ENCODE peak calls at places on chromosomes 13 and 19, in six cellular contexts. Q, L, T, J, V and O are unnamed samples.
A peak's percentile ranks its signal among the peaks of the same experiment; 100 is the strongest.

GRCh38 chr13:23752111-23753001 is 136.8 kb downstream of the MIPEP start:
- DNase-seq in L (peak; percentile 56), T (no peak), Q (no peak), J (no peak), V (no peak), O (no peak)

GRCh38 chr19:5207806-5208205 is 132.8 kb downstream of the PTPRS start:
- DNase-seq in Q (no peak), L (no peak), J (no peak), T (no peak), V (no peak), O (no peak)

GRCh38 chr19:49746206-49746958 is 16.7 kb downstream of the TSKS start:
- DNase-seq in J (peak; percentile 78), V (peak; percentile 81), Q (peak; percentile 58), T (peak; percentile 51), L (no peak), O (peak; percentile 74)

GRCh38 chr13:22009500-22009899 is 338.6 kb downstream of the FGF9 start:
- DNase-seq in L (no peak), T (peak; percentile 16), V (no peak), Q (peak; percentile 41), J (no peak), O (no peak)

GRCh38 chr13:44465318-44465717 is 91.7 kb downstream of the SERP2 start:
- DNase-seq in T (no peak), V (no peak), Q (no peak), L (peak; percentile 55), J (no peak), O (no peak)

GRCh38 chr19:35753634-35754364 is 3.0 kb downstream of the HSPB6 start:
- DNase-seq in T (no peak), J (peak; percentile 72), V (no peak), L (no peak), Q (no peak), O (no peak)

GRCh38 chr13:92589955-92590354 is 636.7 kb upstream of the GPC6 start:
- DNase-seq in J (no peak), T (no peak), L (no peak), V (no peak), Q (no peak), O (no peak)

GRCh38 chr13:23140492-23140891 is 40.3 kb upstream of the SGCG start:
- DNase-seq in T (no peak), J (no peak), Q (no peak), L (peak; percentile 24), V (no peak), O (no peak)

GRCh38 chr13:73939071-73939380 is 195.2 kb downstream of the KLF12 start:
- DNase-seq in J (no peak), V (no peak), T (no peak), L (no peak), Q (no peak), O (no peak)

GRCh38 chr13:42478531-42479156 is 95.3 kb upstream of the TNFSF11 start:
- DNase-seq in Q (no peak), J (no peak), V (no peak), T (no peak), L (peak; percentile 7), O (no peak)

GRCh38 chr13:32791545-32792172 is 205.4 kb downstream of the PDS5B start:
- DNase-seq in L (peak; percentile 35), Q (no peak), T (no peak), V (no peak), J (no peak), O (no peak)

GRCh38 chr19:49896863-49897621 is at the start of gene IL4I1:
- DNase-seq in J (no peak), V (no peak), Q (peak; percentile 63), T (peak; percentile 51), L (peak; percentile 42), O (no peak)

GRCh38 chr13:96781141-96781540 is 213.1 kb downstream of the OXGR1 start:
- DNase-seq in Q (peak; percentile 30), L (no peak), V (no peak), T (no peak), J (no peak), O (no peak)

GRCh38 chr13:41970918-41971317 is 10.0 kb upstream of the VWA8 start:
- DNase-seq in T (no peak), L (no peak), Q (no peak), J (no peak), V (no peak), O (no peak)

GRCh38 chr19:11538232-11539036 is at the start of gene CNN1:
- DNase-seq in J (peak; percentile 98), Q (peak; percentile 78), T (peak; percentile 27), V (no peak), L (peak; percentile 90), O (peak; percentile 93)

GRCh38 chr19:57583521-57584416 is at the start of gene ZIK1:
- DNase-seq in Q (peak; percentile 96), J (peak; percentile 95), V (peak; percentile 93), T (peak; percentile 88), L (peak; percentile 92), O (peak; percentile 89)

GRCh38 chr13:21684576-21684975 is 13.7 kb downstream of the FGF9 start:
- DNase-seq in L (peak; percentile 51), T (no peak), V (no peak), Q (no peak), J (no peak), O (no peak)

GRCh38 chr13:78317030-78317429 is 286.3 kb downstream of the POU4F1 start:
- DNase-seq in J (no peak), L (no peak), V (no peak), Q (no peak), T (no peak), O (no peak)

GRCh38 chr13:34310539-34310938 is 492.6 kb downstream of the RFC3 start:
- DNase-seq in L (no peak), Q (no peak), J (no peak), V (no peak), T (no peak), O (no peak)

GRCh38 chr13:34372581-34372980 is 554.6 kb downstream of the RFC3 start:
- DNase-seq in Q (no peak), J (no peak), T (no peak), V (no peak), L (no peak), O (no peak)

GRCh38 chr13:95298971-95299627 is 2.2 kb downstream of the ABCC4 start:
- DNase-seq in T (no peak), J (no peak), L (peak; percentile 94), V (no peak), Q (no peak), O (no peak)

GRCh38 chr19:33402421-33403220 is 29.1 kb downstream of the CEBPG start:
- DNase-seq in Q (peak; percentile 26), L (no peak), V (no peak), T (no peak), J (peak; percentile 61), O (no peak)

GRCh38 chr13:112711528-112712265 is 21.9 kb downstream of the ATP11A start:
- DNase-seq in V (peak; percentile 86), T (peak; percentile 80), Q (peak; percentile 89), L (peak; percentile 98), J (peak; percentile 95), O (peak; percentile 92)

GRCh38 chr13:59755647-59756290 is 408.0 kb downstream of the DIAPH3 start:
- DNase-seq in J (no peak), L (no peak), T (no peak), V (no peak), Q (no peak), O (no peak)

GRCh38 chr13:30111810-30112209 is 195.5 kb downstream of the KATNAL1 start:
- DNase-seq in J (no peak), V (no peak), Q (no peak), T (no peak), L (no peak), O (no peak)

GRCh38 chr19:6126335-6126974 is 9.0 kb upstream of the ACSBG2 start:
- DNase-seq in Q (no peak), T (peak; percentile 16), V (no peak), J (no peak), L (peak; percentile 71), O (no peak)

GRCh38 chr19:45253396-45254027 is 2.4 kb downstream of the MARK4 start:
- DNase-seq in Q (no peak), J (no peak), V (no peak), T (no peak), L (peak; percentile 21), O (no peak)

GRCh38 chr13:41065098-41065497 is 3.8 kb downstream of the WBP4 start:
- DNase-seq in J (no peak), Q (no peak), L (peak; percentile 92), V (no peak), T (no peak), O (no peak)

GRCh38 chr19:19297759-19298158 is 22.6 kb downstream of the SUGP1 start:
- DNase-seq in T (no peak), L (no peak), V (no peak), Q (no peak), J (no peak), O (no peak)
- H3K36me3 ChIP-seq in T (peaks cover 14% of the 10 kb centered on the region), L (peaks cover 50% of the 10 kb centered on the region), V (peaks cover 77% of the 10 kb centered on the region), Q (peaks cover 18% of the 10 kb centered on the region), J (peaks cover 35% of the 10 kb centered on the region), O (no peaks in the 10 kb centered on the region)

GRCh38 chr19:12550951-12551832 is at the start of gene ZNF564:
- DNase-seq in L (peak; percentile 98), V (peak; percentile 97), Q (peak; percentile 97), J (peak; percentile 98), T (peak; percentile 99), O (peak; percentile 92)
- TF ChIP-seq POLR2A in L (no peak), V (no peak), Q (no peak), J (peak; percentile 82), T (peak; percentile 90), O (peak; percentile 37)

GRCh38 chr19:42293539-42293938 is 8.4 kb upstream of the PRR19 start:
- DNase-seq in V (no peak), J (no peak), Q (no peak), T (no peak), L (no peak), O (no peak)
- H3K36me3 ChIP-seq in V (peaks cover 69% of the 10 kb centered on the region), J (peaks cover 51% of the 10 kb centered on the region), Q (peaks cover 21% of the 10 kb centered on the region), T (peaks cover 24% of the 10 kb centered on the region), L (peaks cover 69% of the 10 kb centered on the region), O (no peaks in the 10 kb centered on the region)

GRCh38 chr19:4093643-4094175 is 27.0 kb upstream of the ZBTB7A start:
- DNase-seq in Q (no peak), V (no peak), T (no peak), L (no peak), J (no peak), O (no peak)

GRCh38 chr19:4094291-4094690 is 27.6 kb upstream of the ZBTB7A start:
- DNase-seq in Q (no peak), V (no peak), J (no peak), L (no peak), T (no peak), O (no peak)

GRCh38 chr19:4095488-4095844 is 28.5 kb downstream of the MAP2K2 start:
- DNase-seq in Q (no peak), V (no peak), L (no peak), T (no peak), J (no peak), O (no peak)

GRCh38 chr19:4096049-4096892 is 27.7 kb downstream of the MAP2K2 start:
- DNase-seq in J (no peak), Q (no peak), T (no peak), V (no peak), L (no peak), O (no peak)

DNA sequence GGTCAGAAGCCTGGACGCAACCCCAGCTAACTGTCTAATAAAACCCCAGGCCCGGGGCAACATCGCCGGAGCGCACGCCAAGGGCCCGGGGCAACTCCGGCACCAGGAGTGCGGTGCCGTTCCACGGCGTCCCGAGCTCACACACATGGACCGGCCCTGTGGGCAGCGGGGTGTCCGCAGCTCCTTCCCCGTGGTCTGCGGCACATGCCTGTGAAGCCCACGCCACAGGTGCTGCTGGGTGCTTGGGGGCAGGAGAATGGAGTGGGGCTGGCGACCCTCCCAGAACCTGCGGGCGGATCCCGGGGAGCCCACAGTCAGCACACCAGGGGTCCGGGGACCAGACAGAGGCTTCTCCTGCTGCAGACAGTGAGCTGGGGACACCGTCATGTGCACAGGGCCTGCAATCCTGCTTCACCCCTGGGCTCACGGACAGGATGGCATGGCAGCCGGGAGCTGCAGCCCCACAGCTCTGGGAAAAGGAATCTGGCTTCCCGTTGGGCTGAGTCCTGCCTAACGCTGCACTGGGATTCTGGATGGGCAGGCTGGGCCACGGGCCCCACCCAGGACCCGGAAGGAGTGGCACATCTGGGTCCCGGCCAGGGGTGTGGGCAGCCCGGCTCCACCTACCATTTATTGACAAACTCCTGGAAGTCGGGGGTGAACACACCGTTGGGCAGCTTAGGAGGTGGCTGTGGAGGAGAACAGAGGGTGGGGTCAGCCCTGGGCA is 28.2 kb upstream of the ZBTB7A start:
- DNase-seq in V (no peak), Q (no peak), L (no peak), J (no peak), T (no peak), O (no peak)
- TF ChIP-seq POLR2A in V (no peak), Q (no peak), L (no peak), J (no peak), T (no peak), O (no peak)